ENCODE peak calls at places on chromosome 15, in nine cellular contexts. U is psoas muscle, J is astrocyte of the cerebellum, V is astrocyte of the spinal cord, R is SK-N-SH, C is IMR-90, A is choroid plexus epithelial cell, T is GM23338, X is RWPE2. P is an unnamed sample.

GRCh38 chr15:22904736-22905135 is 66.3 kb downstream of the NIPA2 start:
- DNase-seq in V (peak), A (no peak), X (peak), U (no peak), J (peak), C (no peak), R (no peak), T (no peak), P (no peak)

GRCh38 chr15:26166429-26166828 is 303.3 kb upstream of the ATP10A start:
- DNase-seq in R (no peak), X (no peak), A (no peak), V (no peak), U (no peak), C (no peak), J (no peak), T (no peak), P (no peak)

GRCh38 chr15:48617619-48618018 is 27.9 kb downstream of the FBN1 start:
- DNase-seq in J (peak), T (no peak), X (no peak), V (peak), C (peak), R (no peak), A (peak), U (peak), P (peak)

GRCh38 chr15:48866141-48866563 is 11.8 kb upstream of the EID1 start:
- DNase-seq in A (no peak), X (no peak), V (no peak), J (no peak), R (no peak), T (no peak), C (peak), U (no peak), P (peak)

GRCh38 chr15:41072013-41072412 is 44.1 kb downstream of the INO80 start:
- DNase-seq in T (no peak), R (no peak), V (no peak), A (no peak), J (no peak), C (no peak), U (no peak), X (no peak), P (no peak)

GRCh38 chr15:99130314-99130713 is 25.4 kb downstream of the SYNM start:
- DNase-seq in J (no peak), C (no peak), R (no peak), T (no peak), U (no peak), X (no peak), V (peak), A (peak), P (no peak)

GRCh38 chr15:65008989-65009388 is 19.3 kb upstream of the SPG21 start:
- DNase-seq in C (no peak), A (peak), V (no peak), J (no peak), X (no peak), T (peak), R (no peak), U (no peak), P (peak)

GRCh38 chr15:43939070-43939469 is 112.3 kb downstream of the WDR76 start:
- DNase-seq in U (no peak), J (no peak), X (no peak), C (peak), T (peak), V (peak), R (peak), A (peak), P (peak)

GRCh38 chr15:31801152-31801551 is 229.2 kb upstream of the CHRNA7 start:
- DNase-seq in V (no peak), R (peak), T (no peak), A (no peak), C (no peak), X (no peak), J (no peak), U (peak), P (no peak)

GRCh38 chr15:100183921-100184480 is 157.8 kb downstream of the ADAMTS17 start:
- DNase-seq in R (no peak), U (no peak), V (no peak), A (no peak), C (no peak), J (no peak), T (no peak), X (no peak), P (no peak)

GRCh38 chr15:100186366-100186765 is 155.4 kb downstream of the ADAMTS17 start:
- DNase-seq in U (no peak), A (no peak), X (no peak), C (no peak), T (no peak), J (no peak), V (no peak), R (no peak), P (no peak)

GRCh38 chr15:100175406-100176114 is 166.2 kb downstream of the ADAMTS17 start:
- DNase-seq in U (no peak), V (no peak), C (no peak), A (no peak), R (no peak), T (no peak), J (no peak), X (peak), P (no peak)

GRCh38 chr15:100180921-100181320 is 160.9 kb downstream of the ADAMTS17 start:
- DNase-seq in R (no peak), C (no peak), V (no peak), J (no peak), T (no peak), U (no peak), X (no peak), A (no peak), P (no peak)
- H3K4me3 ChIP-seq in R (no peak), C (no peak), V (no peak), J (no peak), T (no peak), U (no peak), X (no peak), A (no peak), P (no peak)

DNA sequence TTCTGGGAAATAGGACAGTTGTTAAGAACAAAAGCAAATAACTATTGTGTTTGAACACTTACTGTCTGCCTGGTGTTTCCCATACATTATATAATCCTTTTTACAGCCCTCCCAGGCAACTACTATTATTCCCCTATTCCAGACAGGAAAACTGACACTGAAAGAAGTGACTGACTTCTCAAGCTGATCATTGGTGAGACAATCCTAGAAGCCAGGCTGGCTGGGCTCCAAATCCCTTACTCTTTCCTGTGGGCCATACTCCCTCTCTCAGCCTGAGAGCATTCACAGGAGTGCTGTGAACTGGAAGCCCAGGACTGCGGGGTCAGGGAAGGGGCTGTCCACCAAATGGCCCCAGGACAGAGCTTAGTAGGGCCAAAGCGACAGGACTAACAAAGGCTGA is 39.2 kb upstream of the PDE8A start:
- DNase-seq in A (no peak), V (no peak), C (no peak), R (no peak), X (no peak), J (no peak), T (no peak), U (no peak), P (no peak)
- TF ChIP-seq CTCF in A (no peak), V (no peak), C (no peak), R (no peak), X (no peak), J (no peak), T (no peak), U (no peak), P (no peak)

GRCh38 chr15:74428442-74428787 is 5.3 kb downstream of the SEMA7A start:
- DNase-seq in C (no peak), A (no peak), V (no peak), X (no peak), J (no peak), U (no peak), T (no peak), R (no peak), P (no peak)
- H3K4me3 ChIP-seq in C (no peak), A (no peak), V (no peak), X (no peak), J (no peak), U (no peak), T (no peak), R (no peak), P (no peak)

GRCh38 chr15:90067181-90067952 is 34.9 kb downstream of the IDH2 start:
- DNase-seq in A (no peak), X (peak), T (no peak), R (no peak), U (no peak), V (no peak), J (no peak), C (no peak), P (no peak)
- TF ChIP-seq CTCF in A (no peak), X (no peak), T (no peak), R (no peak), U (no peak), V (no peak), J (no peak), C (no peak), P (no peak)

GRCh38 chr15:70475921-70476320 is 287.4 kb downstream of the UACA start:
- DNase-seq in R (no peak), U (no peak), V (peak), J (no peak), T (no peak), X (no peak), A (no peak), C (no peak), P (no peak)

GRCh38 chr15:70475439-70475781 is 287.9 kb downstream of the UACA start:
- DNase-seq in X (no peak), R (no peak), V (no peak), U (no peak), T (no peak), C (no peak), J (no peak), A (no peak), P (no peak)

GRCh38 chr15:70473623-70474366 is 289.6 kb downstream of the UACA start:
- DNase-seq in A (peak), V (no peak), J (no peak), C (no peak), X (no peak), R (no peak), U (no peak), T (no peak), P (peak)

GRCh38 chr15:70474367-70474681 is 289.0 kb downstream of the UACA start:
- DNase-seq in X (no peak), J (no peak), V (no peak), T (no peak), U (peak), A (no peak), C (no peak), R (no peak), P (no peak)

DNA sequence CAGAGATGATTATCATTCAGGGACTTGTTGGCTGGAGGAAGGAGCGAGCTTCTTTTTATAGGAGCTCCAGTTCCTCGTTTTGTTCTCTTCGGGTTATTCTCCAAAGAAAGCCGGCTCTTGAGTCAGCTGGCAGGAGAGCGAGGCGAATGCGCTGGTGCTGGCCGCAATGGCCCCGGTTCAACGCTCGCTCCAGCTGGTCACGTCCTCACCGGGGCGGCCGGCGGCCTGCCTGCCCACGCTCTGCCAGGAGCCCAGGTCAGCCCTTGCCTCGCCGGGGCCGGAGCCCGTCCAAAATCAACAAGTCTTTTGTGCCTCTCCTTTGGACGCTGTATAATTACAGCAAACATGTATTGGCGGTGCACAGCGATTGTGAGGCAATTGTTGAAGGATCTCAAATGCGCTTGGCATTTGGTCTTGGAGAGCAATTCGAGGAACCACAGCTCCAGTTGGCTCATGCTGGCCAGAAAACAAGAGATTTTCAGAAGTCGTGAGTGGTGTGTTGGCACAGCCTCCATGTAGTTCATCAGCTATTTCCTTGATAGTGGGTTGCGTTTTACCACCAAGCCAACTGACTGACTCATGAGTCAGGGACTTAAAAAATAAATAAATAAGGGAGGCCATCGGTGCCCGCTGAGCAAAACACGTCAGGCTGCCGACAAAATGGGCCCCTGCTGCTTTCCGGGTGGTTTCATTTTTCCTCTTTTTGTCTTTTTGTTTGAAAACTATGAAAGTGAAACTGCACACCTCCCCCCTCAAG is 288.5 kb downstream of the UACA start:
- DNase-seq in U (peak), J (peak), C (peak), X (peak), V (peak), R (no peak), A (peak), T (no peak), P (peak)
- H3K4me3 ChIP-seq in U (peak), J (peak), C (no peak), X (no peak), V (no peak), R (no peak), A (peak), T (no peak), P (peak)

GRCh38 chr15:73270366-73271097 is 98.2 kb downstream of the HCN4 start:
- DNase-seq in A (peak), R (no peak), X (no peak), U (no peak), V (no peak), T (no peak), J (no peak), C (no peak), P (no peak)

GRCh38 chr15:73265536-73266153 is 103.1 kb downstream of the HCN4 start:
- DNase-seq in T (peak), X (no peak), C (peak), R (peak), V (peak), J (peak), A (peak), U (peak), P (peak)

GRCh38 chr15:73268457-73268856 is 100.3 kb downstream of the HCN4 start:
- DNase-seq in T (no peak), X (no peak), V (no peak), J (no peak), U (no peak), R (no peak), A (no peak), C (peak), P (no peak)

DNA sequence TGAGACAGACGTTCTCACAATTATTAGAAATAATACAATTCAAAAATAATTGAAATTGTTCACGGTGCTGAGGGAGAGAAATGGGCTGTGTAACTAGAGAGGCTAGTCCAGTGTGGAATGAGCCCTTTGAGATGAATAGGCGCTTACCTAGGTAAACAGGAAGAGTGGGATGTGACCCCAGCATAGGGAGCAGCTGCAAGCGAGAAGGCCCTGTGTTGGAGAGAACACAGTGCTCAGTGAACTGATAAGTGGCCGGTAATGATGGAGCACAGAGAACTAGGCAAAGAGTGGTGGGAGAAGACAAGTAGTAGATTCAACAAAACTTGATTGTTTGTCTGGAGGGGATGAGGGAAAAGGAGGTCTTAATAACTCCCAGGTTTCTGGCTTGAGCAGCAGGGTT is 103.9 kb downstream of the HCN4 start:
- DNase-seq in T (no peak), V (no peak), J (no peak), C (no peak), A (no peak), U (no peak), X (no peak), R (no peak), P (no peak)
- TF ChIP-seq CTCF in T (no peak), V (no peak), J (no peak), C (no peak), A (no peak), U (no peak), X (no peak), R (no peak), P (no peak)

GRCh38 chr15:77714023-77714422 is 81.3 kb upstream of the LINGO1 start:
- DNase-seq in A (no peak), R (no peak), C (no peak), T (no peak), V (no peak), J (no peak), U (no peak), X (no peak), P (no peak)

GRCh38 chr15:77713281-77713680 is 80.6 kb upstream of the LINGO1 start:
- DNase-seq in J (no peak), T (no peak), R (no peak), X (no peak), C (no peak), U (no peak), A (no peak), V (no peak), P (no peak)

GRCh38 chr15:77715860-77716259 is 83.1 kb upstream of the LINGO1 start:
- DNase-seq in C (no peak), J (no peak), A (no peak), U (no peak), T (no peak), X (no peak), V (no peak), R (no peak), P (no peak)

GRCh38 chr15:77715051-77715450 is 82.3 kb upstream of the LINGO1 start:
- DNase-seq in R (no peak), X (no peak), U (no peak), T (no peak), C (no peak), A (no peak), J (no peak), V (no peak), P (no peak)

DNA sequence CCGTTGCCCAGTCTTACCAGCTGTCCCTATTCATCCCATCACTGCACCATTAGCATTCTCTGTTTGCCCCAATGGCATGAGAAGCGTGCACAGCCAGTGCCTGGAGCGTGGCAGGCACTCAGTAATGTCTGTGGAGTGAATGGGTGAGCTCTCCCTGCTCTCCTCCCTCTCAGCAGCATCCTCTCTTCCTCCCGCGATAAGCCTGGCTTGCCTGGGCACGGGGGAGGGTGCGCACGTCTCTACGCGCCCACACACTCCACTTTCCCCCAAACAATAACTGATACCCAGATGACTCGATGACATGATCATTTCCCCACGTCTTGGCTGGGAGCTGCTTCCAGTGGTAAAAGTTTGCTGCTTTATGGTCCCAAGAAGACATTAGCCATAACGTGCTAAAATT is 81.8 kb upstream of the LINGO1 start:
- DNase-seq in A (no peak), U (no peak), C (no peak), V (no peak), T (no peak), X (no peak), R (no peak), J (no peak), P (no peak)
- H3K4me3 ChIP-seq in A (no peak), U (no peak), C (no peak), V (no peak), T (no peak), X (no peak), R (no peak), J (no peak), P (no peak)

GRCh38 chr15:92884459-92884812 is 15.7 kb upstream of the CHD2 start:
- DNase-seq in C (no peak), T (no peak), J (no peak), V (no peak), A (no peak), U (no peak), X (no peak), R (no peak), P (peak)

GRCh38 chr15:92886815-92887214 is 13.3 kb upstream of the CHD2 start:
- DNase-seq in V (no peak), R (no peak), T (no peak), X (no peak), U (no peak), J (no peak), A (no peak), C (no peak), P (no peak)

GRCh38 chr15:92883643-92884458 is 16.3 kb upstream of the CHD2 start:
- DNase-seq in T (peak), R (no peak), X (no peak), V (peak), U (no peak), C (peak), A (peak), J (no peak), P (peak)

GRCh38 chr15:92886229-92886628 is 13.9 kb upstream of the CHD2 start:
- DNase-seq in T (no peak), U (no peak), C (no peak), J (no peak), X (no peak), V (peak), A (no peak), R (no peak), P (no peak)

DNA sequence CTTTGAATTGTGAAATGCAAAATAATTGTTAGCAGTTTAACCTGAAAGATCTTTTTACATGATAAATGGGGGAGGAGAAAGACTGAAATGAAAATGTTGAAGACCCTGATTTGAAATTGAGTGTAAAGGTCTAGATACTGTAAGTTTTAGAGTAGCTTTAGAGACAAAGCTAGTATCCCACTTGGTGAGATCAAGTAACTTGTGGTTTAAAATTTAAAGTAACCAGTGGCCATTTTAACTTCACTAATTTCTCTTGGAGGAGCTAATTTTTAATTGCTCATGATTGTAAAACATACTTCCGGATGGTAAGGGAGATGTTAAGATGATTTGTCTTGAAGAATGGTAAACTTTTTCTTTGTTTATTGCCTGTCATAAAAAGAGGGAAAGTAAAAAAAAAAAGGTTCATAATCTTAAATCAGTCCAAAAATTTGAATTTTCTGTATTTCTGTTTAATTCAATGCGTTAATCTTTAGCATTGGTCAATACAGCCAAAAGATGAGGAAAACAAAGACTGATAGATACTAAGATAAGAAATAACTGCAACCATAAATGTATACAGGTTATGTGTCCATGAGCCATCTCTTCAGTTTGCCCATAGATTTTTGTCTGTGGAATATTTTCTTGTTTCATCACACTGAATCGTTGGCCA is 15.2 kb upstream of the CHD2 start:
- DNase-seq in C (peak), U (no peak), A (peak), J (no peak), X (no peak), R (no peak), V (peak), T (no peak), P (peak)
- TF ChIP-seq CTCF in C (no peak), U (no peak), A (no peak), J (no peak), X (no peak), R (no peak), V (no peak), T (no peak), P (no peak)

P was measured in cardiac fibroblast.